ENCODE peak calls at places on chromosomes 16 and 17, in seven cellular contexts. One of them, this sample, is unnamed.

GRCh38 chr17:5793899-5794298 is 209.6 kb upstream of the NLRP1 start:
- DNase-seq in endothelial cell of umbilical vein: peak; percentile 64
- DNase-seq in fibroblast of lung: no peak
- DNase-seq in fibroblast of the aortic adventitia: no peak
- DNase-seq in progenitor cell of endocrine pancreas: no peak
- DNase-seq in HFFc6: no peak
- DNase-seq in PC-9: no peak
- DNase-seq in this sample: no peak

GRCh38 chr17:2087597-2088211 is 32.8 kb downstream of the HIC1 start:
- DNase-seq in endothelial cell of umbilical vein: peak; percentile 86
- DNase-seq in fibroblast of lung: no peak
- DNase-seq in fibroblast of the aortic adventitia: peak; percentile 71
- DNase-seq in progenitor cell of endocrine pancreas: no peak
- DNase-seq in HFFc6: no peak
- DNase-seq in PC-9: peak; percentile 12
- DNase-seq in this sample: peak; percentile 94

GRCh38 chr17:42845556-42845917 is 1.2 kb downstream of the AOC2 start:
- DNase-seq in endothelial cell of umbilical vein: no peak
- DNase-seq in fibroblast of lung: no peak
- DNase-seq in fibroblast of the aortic adventitia: no peak
- DNase-seq in progenitor cell of endocrine pancreas: no peak
- DNase-seq in HFFc6: no peak
- DNase-seq in PC-9: no peak
- DNase-seq in this sample: no peak

GRCh38 chr16:20166531-20167235 is 93.0 kb upstream of the GPR139 start:
- DNase-seq in endothelial cell of umbilical vein: no peak
- DNase-seq in fibroblast of lung: no peak
- DNase-seq in fibroblast of the aortic adventitia: no peak
- DNase-seq in progenitor cell of endocrine pancreas: no peak
- DNase-seq in HFFc6: no peak
- DNase-seq in PC-9: no peak
- DNase-seq in this sample: no peak

GRCh38 chr16:6016530-6017184 is 919.1 kb upstream of the EEF2KMT start:
- DNase-seq in endothelial cell of umbilical vein: no peak
- DNase-seq in fibroblast of lung: no peak
- DNase-seq in fibroblast of the aortic adventitia: no peak
- DNase-seq in progenitor cell of endocrine pancreas: no peak
- DNase-seq in HFFc6: peak; percentile 31
- DNase-seq in PC-9: no peak
- DNase-seq in this sample: no peak

GRCh38 chr16:17359778-17360177 is 111.0 kb downstream of the XYLT1 start:
- DNase-seq in endothelial cell of umbilical vein: no peak
- DNase-seq in fibroblast of lung: no peak
- DNase-seq in fibroblast of the aortic adventitia: peak; percentile 48
- DNase-seq in progenitor cell of endocrine pancreas: no peak
- DNase-seq in HFFc6: peak; percentile 52
- DNase-seq in PC-9: no peak
- DNase-seq in this sample: peak; percentile 90

GRCh38 chr16:69922200-69922599 is 28.9 kb upstream of the CLEC18A start:
- DNase-seq in endothelial cell of umbilical vein: no peak
- DNase-seq in fibroblast of lung: no peak
- DNase-seq in fibroblast of the aortic adventitia: no peak
- DNase-seq in progenitor cell of endocrine pancreas: no peak
- DNase-seq in HFFc6: no peak
- DNase-seq in PC-9: no peak
- DNase-seq in this sample: no peak

GRCh38 chr16:21175397-21175796 is 16.9 kb downstream of the LDAF1 start:
- DNase-seq in endothelial cell of umbilical vein: no peak
- DNase-seq in fibroblast of lung: no peak
- DNase-seq in fibroblast of the aortic adventitia: no peak
- DNase-seq in progenitor cell of endocrine pancreas: no peak
- DNase-seq in HFFc6: no peak
- DNase-seq in PC-9: no peak
- DNase-seq in this sample: no peak

GRCh38 chr16:66369055-66369592 is 2.6 kb downstream of the CDH5 start:
- DNase-seq in endothelial cell of umbilical vein: peak; percentile 71
- DNase-seq in fibroblast of lung: no peak
- DNase-seq in fibroblast of the aortic adventitia: no peak
- DNase-seq in progenitor cell of endocrine pancreas: no peak
- DNase-seq in HFFc6: no peak
- DNase-seq in PC-9: no peak
- DNase-seq in this sample: no peak

GRCh38 chr16:10078541-10078949 is 103.7 kb downstream of the GRIN2A start:
- DNase-seq in endothelial cell of umbilical vein: no peak
- DNase-seq in fibroblast of lung: no peak
- DNase-seq in fibroblast of the aortic adventitia: no peak
- DNase-seq in progenitor cell of endocrine pancreas: no peak
- DNase-seq in HFFc6: no peak
- DNase-seq in PC-9: no peak
- DNase-seq in this sample: no peak

GRCh38 chr17:1992541-1992940 is 32.6 kb downstream of the RTN4RL1 start:
- DNase-seq in endothelial cell of umbilical vein: no peak
- DNase-seq in fibroblast of lung: no peak
- DNase-seq in fibroblast of the aortic adventitia: no peak
- DNase-seq in progenitor cell of endocrine pancreas: no peak
- DNase-seq in HFFc6: no peak
- DNase-seq in PC-9: no peak
- DNase-seq in this sample: no peak

GRCh38 chr16:50534091-50534490 is 14.1 kb upstream of the NKD1 start:
- DNase-seq in endothelial cell of umbilical vein: no peak
- DNase-seq in fibroblast of lung: no peak
- DNase-seq in fibroblast of the aortic adventitia: no peak
- DNase-seq in progenitor cell of endocrine pancreas: no peak
- DNase-seq in HFFc6: no peak
- DNase-seq in PC-9: no peak
- DNase-seq in this sample: no peak

GRCh38 chr16:87145181-87146176 is 171.7 kb downstream of the C16orf95 start:
- DNase-seq in endothelial cell of umbilical vein: no peak
- DNase-seq in fibroblast of lung: peak; percentile 67
- DNase-seq in fibroblast of the aortic adventitia: peak; percentile 45
- DNase-seq in progenitor cell of endocrine pancreas: no peak
- DNase-seq in HFFc6: peak; percentile 68
- DNase-seq in PC-9: peak; percentile 84
- DNase-seq in this sample: no peak

GRCh38 chr17:39443326-39443725 is 7.7 kb downstream of the MED1 start:
- DNase-seq in endothelial cell of umbilical vein: no peak
- DNase-seq in fibroblast of lung: no peak
- DNase-seq in fibroblast of the aortic adventitia: no peak
- DNase-seq in progenitor cell of endocrine pancreas: no peak
- DNase-seq in HFFc6: no peak
- DNase-seq in PC-9: no peak
- DNase-seq in this sample: no peak

GRCh38 chr17:17511971-17512858 is 16.0 kb upstream of the RASD1 start:
- DNase-seq in endothelial cell of umbilical vein: no peak
- DNase-seq in fibroblast of lung: peak; percentile 83
- DNase-seq in fibroblast of the aortic adventitia: peak; percentile 93
- DNase-seq in progenitor cell of endocrine pancreas: no peak
- DNase-seq in HFFc6: peak; percentile 95
- DNase-seq in PC-9: peak; percentile 89
- DNase-seq in this sample: peak; percentile 36

GRCh38 chr17:64687376-64687775 is 25.3 kb upstream of the SMURF2 start:
- DNase-seq in endothelial cell of umbilical vein: no peak
- DNase-seq in fibroblast of lung: no peak
- DNase-seq in fibroblast of the aortic adventitia: no peak
- DNase-seq in progenitor cell of endocrine pancreas: no peak
- DNase-seq in HFFc6: no peak
- DNase-seq in PC-9: no peak
- DNase-seq in this sample: no peak

GRCh38 chr16:2471016-2471652 is at the start of gene NTN3:
- DNase-seq in endothelial cell of umbilical vein: no peak
- DNase-seq in fibroblast of lung: no peak
- DNase-seq in fibroblast of the aortic adventitia: no peak
- DNase-seq in progenitor cell of endocrine pancreas: no peak
- DNase-seq in HFFc6: no peak
- DNase-seq in PC-9: no peak
- DNase-seq in this sample: peak; percentile 45

GRCh38 chr17:67021196-67021595 is 23.2 kb upstream of the CACNG1 start:
- DNase-seq in endothelial cell of umbilical vein: no peak
- DNase-seq in fibroblast of lung: no peak
- DNase-seq in fibroblast of the aortic adventitia: no peak
- DNase-seq in progenitor cell of endocrine pancreas: no peak
- DNase-seq in HFFc6: no peak
- DNase-seq in PC-9: no peak
- DNase-seq in this sample: no peak

GRCh38 chr17:37662358-37662757 is 19.1 kb upstream of the DDX52 start:
- DNase-seq in endothelial cell of umbilical vein: no peak
- DNase-seq in fibroblast of lung: no peak
- DNase-seq in fibroblast of the aortic adventitia: no peak
- DNase-seq in progenitor cell of endocrine pancreas: no peak
- DNase-seq in HFFc6: no peak
- DNase-seq in PC-9: no peak
- DNase-seq in this sample: no peak

GRCh38 chr17:37661372-37662014 is 18.2 kb upstream of the DDX52 start:
- DNase-seq in endothelial cell of umbilical vein: no peak
- DNase-seq in fibroblast of lung: no peak
- DNase-seq in fibroblast of the aortic adventitia: no peak
- DNase-seq in progenitor cell of endocrine pancreas: no peak
- DNase-seq in HFFc6: no peak
- DNase-seq in PC-9: no peak
- DNase-seq in this sample: no peak

GRCh38 chr17:37664214-37664613 is 21.0 kb upstream of the DDX52 start:
- DNase-seq in endothelial cell of umbilical vein: no peak
- DNase-seq in fibroblast of lung: no peak
- DNase-seq in fibroblast of the aortic adventitia: no peak
- DNase-seq in progenitor cell of endocrine pancreas: no peak
- DNase-seq in HFFc6: no peak
- DNase-seq in PC-9: no peak
- DNase-seq in this sample: no peak

GRCh38 chr17:37657202-37657601 is 14.0 kb upstream of the DDX52 start:
- DNase-seq in endothelial cell of umbilical vein: no peak
- DNase-seq in fibroblast of lung: no peak
- DNase-seq in fibroblast of the aortic adventitia: no peak
- DNase-seq in progenitor cell of endocrine pancreas: no peak
- DNase-seq in HFFc6: no peak
- DNase-seq in PC-9: no peak
- DNase-seq in this sample: no peak

DNA sequence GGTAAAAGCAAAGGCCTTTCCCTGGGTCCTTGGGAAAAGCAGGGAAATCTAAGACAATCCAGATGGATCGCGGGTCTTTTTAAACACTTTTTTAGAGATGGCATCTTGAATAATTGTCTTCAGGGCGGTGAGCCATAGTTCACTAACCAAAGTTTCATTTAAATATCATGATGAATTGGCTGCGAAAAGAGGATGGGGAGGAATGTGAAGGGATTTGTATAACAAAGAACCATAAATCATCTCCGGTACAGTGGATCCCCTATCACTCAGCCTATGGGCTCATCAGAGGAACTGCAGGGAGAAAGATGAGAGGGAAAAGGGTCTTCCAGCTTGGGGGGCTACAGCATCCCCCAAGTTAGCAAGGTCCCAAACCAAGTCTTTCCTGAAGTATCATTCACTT is 16.6 kb upstream of the DDX52 start:
- DNase-seq in endothelial cell of umbilical vein: no peak
- DNase-seq in fibroblast of lung: no peak
- DNase-seq in fibroblast of the aortic adventitia: no peak
- DNase-seq in progenitor cell of endocrine pancreas: no peak
- DNase-seq in HFFc6: no peak
- DNase-seq in PC-9: no peak
- DNase-seq in this sample: no peak
- TF ChIP-seq CTCF in endothelial cell of umbilical vein: no peak
- TF ChIP-seq CTCF in fibroblast of lung: no peak
- TF ChIP-seq CTCF in fibroblast of the aortic adventitia: no peak
- TF ChIP-seq CTCF in progenitor cell of endocrine pancreas: no peak
- TF ChIP-seq CTCF in HFFc6: no peak
- TF ChIP-seq CTCF in PC-9: no peak
- TF ChIP-seq CTCF in this sample: no peak

DNA sequence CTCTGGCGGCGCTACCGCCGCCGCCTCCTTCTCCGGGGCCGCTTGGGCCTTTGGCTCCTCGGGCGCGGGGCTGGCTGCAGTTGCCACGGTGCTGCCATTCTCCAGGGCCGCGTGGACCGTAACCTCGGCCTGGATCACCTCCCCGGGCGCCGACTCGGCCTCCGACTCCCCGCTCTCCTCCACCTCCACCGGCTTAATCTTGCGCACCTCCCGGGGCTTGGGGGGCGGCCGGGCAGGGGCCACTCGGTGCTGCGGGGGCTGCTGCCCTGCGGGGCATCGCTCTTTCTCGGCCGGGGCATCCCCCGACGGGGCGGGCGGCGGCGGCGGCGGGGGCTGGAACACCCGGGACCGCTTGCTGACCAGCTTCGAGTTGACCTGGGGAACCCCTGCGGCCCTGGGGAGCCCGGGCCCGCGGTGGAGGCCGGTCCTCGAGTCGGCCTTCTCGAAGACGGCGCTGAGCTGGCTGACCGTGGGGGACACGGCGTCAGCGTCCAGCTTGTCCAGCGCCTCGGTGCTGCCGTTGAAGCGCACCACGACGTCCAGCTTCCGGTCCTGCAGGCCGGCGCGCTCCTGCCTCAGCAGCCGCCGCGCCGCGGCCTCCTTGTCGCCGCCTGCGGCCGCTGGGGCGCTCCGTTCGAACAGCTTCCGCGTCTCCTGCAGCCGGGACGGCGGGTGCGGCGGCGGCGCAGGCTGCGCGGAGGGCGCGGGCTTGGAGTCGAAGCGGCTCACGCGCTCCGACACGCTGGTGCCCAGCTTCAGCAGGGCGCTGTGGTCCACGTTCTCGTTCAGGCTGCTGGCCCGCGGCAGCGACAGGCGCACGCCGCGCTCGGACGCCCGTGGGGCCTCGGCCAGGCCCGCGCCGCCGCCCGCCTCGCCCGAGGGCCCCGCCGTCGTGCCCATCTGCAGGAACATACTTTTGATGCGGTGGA is 788 bp downstream of the PPP1R9B start:
- DNase-seq in endothelial cell of umbilical vein: peak; percentile 59
- DNase-seq in fibroblast of lung: peak; percentile 49
- DNase-seq in fibroblast of the aortic adventitia: peak; percentile 29
- DNase-seq in progenitor cell of endocrine pancreas: peak; percentile 52
- DNase-seq in HFFc6: no peak
- DNase-seq in PC-9: no peak
- DNase-seq in this sample: no peak
- TF ChIP-seq CTCF in endothelial cell of umbilical vein: no peak
- TF ChIP-seq CTCF in fibroblast of lung: no peak
- TF ChIP-seq CTCF in fibroblast of the aortic adventitia: no peak
- TF ChIP-seq CTCF in progenitor cell of endocrine pancreas: no peak
- TF ChIP-seq CTCF in HFFc6: peak; percentile 15
- TF ChIP-seq CTCF in PC-9: no peak
- TF ChIP-seq CTCF in this sample: peak; percentile 20

GRCh38 chr16:83070416-83071199 is 443.8 kb downstream of the CDH13 start:
- DNase-seq in endothelial cell of umbilical vein: peak; percentile 90
- DNase-seq in fibroblast of lung: no peak
- DNase-seq in fibroblast of the aortic adventitia: no peak
- DNase-seq in progenitor cell of endocrine pancreas: no peak
- DNase-seq in HFFc6: no peak
- DNase-seq in PC-9: no peak
- DNase-seq in this sample: no peak
- TF ChIP-seq CTCF in endothelial cell of umbilical vein: no peak
- TF ChIP-seq CTCF in fibroblast of lung: no peak
- TF ChIP-seq CTCF in fibroblast of the aortic adventitia: no peak
- TF ChIP-seq CTCF in progenitor cell of endocrine pancreas: no peak
- TF ChIP-seq CTCF in HFFc6: no peak
- TF ChIP-seq CTCF in PC-9: no peak
- TF ChIP-seq CTCF in this sample: no peak

DNA sequence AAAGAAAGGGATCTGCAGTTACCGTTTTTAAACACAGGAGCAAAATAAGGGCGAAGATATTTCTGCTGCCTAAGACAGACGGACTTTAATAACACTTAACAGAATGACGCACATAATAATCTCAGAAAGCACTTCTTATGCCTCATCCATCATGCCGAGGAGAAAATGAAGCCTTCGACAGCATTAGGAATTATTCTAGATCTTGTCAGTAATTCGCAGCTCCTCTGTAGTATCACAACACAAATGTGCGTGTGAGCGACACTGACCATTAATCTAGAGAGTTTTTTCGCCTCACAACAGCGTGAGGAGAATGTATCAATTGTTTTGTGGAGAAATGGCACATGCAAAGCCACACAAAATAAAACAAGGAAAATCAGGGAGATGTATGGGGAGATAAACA is 410.2 kb upstream of the PSMD7 start:
- DNase-seq in endothelial cell of umbilical vein: no peak
- DNase-seq in fibroblast of lung: no peak
- DNase-seq in fibroblast of the aortic adventitia: no peak
- DNase-seq in progenitor cell of endocrine pancreas: no peak
- DNase-seq in HFFc6: no peak
- DNase-seq in PC-9: no peak
- DNase-seq in this sample: no peak
- TF ChIP-seq CTCF in endothelial cell of umbilical vein: no peak
- TF ChIP-seq CTCF in fibroblast of lung: no peak
- TF ChIP-seq CTCF in fibroblast of the aortic adventitia: no peak
- TF ChIP-seq CTCF in progenitor cell of endocrine pancreas: no peak
- TF ChIP-seq CTCF in HFFc6: no peak
- TF ChIP-seq CTCF in PC-9: no peak
- TF ChIP-seq CTCF in this sample: no peak